ENCODE peak calls at places on chromosomes 11 and 22, in eight cellular contexts. Q, X, S, F, N, G, O and E are unnamed samples.

GRCh38 chr11:81574301-81574700 is 1159.4 kb downstream of the FAM181B start:
- DNase-seq in F (no peak), X (no peak), O (no peak), G (no peak), S (no peak), Q (no peak), N (no peak), E (no peak)

GRCh38 chr11:10490398-10491232 is 35.6 kb downstream of the AMPD3 start:
- DNase-seq in G (no peak), O (no peak), S (peak), F (peak), X (peak), Q (peak), N (peak), E (peak)

GRCh38 chr11:57493507-57494503 is 21.7 kb downstream of the SLC43A1 start:
- DNase-seq in F (peak), Q (no peak), X (peak), S (peak), N (peak), O (no peak), G (peak), E (no peak)

GRCh38 chr11:41950470-41951143 is 491.2 kb upstream of the LRRC4C start:
- DNase-seq in G (no peak), O (no peak), N (no peak), X (no peak), Q (no peak), F (no peak), S (no peak), E (no peak)

GRCh38 chr22:45582955-45583320 is 80.3 kb downstream of the FBLN1 start:
- DNase-seq in F (no peak), G (no peak), Q (no peak), S (no peak), O (no peak), X (no peak), N (no peak), E (no peak)

GRCh38 chr11:613369-613968 is 2.3 kb downstream of the IRF7 start:
- DNase-seq in S (peak), G (peak), X (peak), N (no peak), Q (peak), O (no peak), F (no peak), E (no peak)

GRCh38 chr11:1930448-1930802 is 10.9 kb downstream of the TNNT3 start:
- DNase-seq in S (no peak), X (no peak), Q (no peak), O (no peak), F (no peak), G (no peak), N (no peak), E (no peak)

GRCh38 chr22:46990937-46991520 is 228.6 kb downstream of the TBC1D22A start:
- DNase-seq in X (no peak), Q (no peak), S (no peak), O (no peak), F (no peak), N (no peak), G (no peak), E (no peak)

GRCh38 chr22:44329179-44329796 is 16.5 kb upstream of the SHISAL1 start:
- DNase-seq in S (peak), F (no peak), O (no peak), G (no peak), X (no peak), N (peak), Q (no peak), E (no peak)

GRCh38 chr11:108620958-108621772 is 27.6 kb upstream of the EXPH5 start:
- DNase-seq in O (no peak), Q (no peak), S (peak), G (no peak), N (peak), X (peak), F (peak), E (no peak)

GRCh38 chr22:44486538-44486937 is 11.5 kb downstream of the RTL6 start:
- DNase-seq in X (peak), Q (peak), N (peak), O (no peak), F (peak), S (peak), G (no peak), E (no peak)

GRCh38 chr11:68714047-68714856 is 29.9 kb downstream of the GAL start:
- DNase-seq in O (no peak), Q (no peak), G (no peak), S (no peak), F (no peak), N (no peak), X (no peak), E (no peak)

GRCh38 chr11:11813288-11813962 is 28.3 kb upstream of the USP47 start:
- DNase-seq in S (peak), G (no peak), O (no peak), X (peak), N (peak), Q (peak), F (peak), E (peak)